ENCODE peak calls at places on chromosomes 13 and 19, in eight cellular contexts. V is AG10803, P is cardiac fibroblast, E is brain microvascular endothelial cell, W is ascending aorta, R is Peyer's patch, O is esophagus squamous epithelium, B is tibial artery. K is an unnamed sample.

GRCh38 chr13:40668335-40668734 is 1.9 kb upstream of the FOXO1 start:
- DNase-seq in V (no peak), P (peak), E (no peak), W (no peak), R (peak), O (no peak), B (peak), K (no peak)

GRCh38 chr19:51772977-51773376 is 12.0 kb downstream of the FPR2 start:
- DNase-seq in V (no peak), P (peak), E (no peak), W (no peak), R (no peak), O (no peak), B (no peak), K (no peak)

GRCh38 chr13:32330438-32330837 is 15.1 kb downstream of the BRCA2 start:
- DNase-seq in V (peak), P (peak), E (peak), W (no peak), R (no peak), O (no peak), B (no peak), K (no peak)

GRCh38 chr19:42658148-42658547 is 63.4 kb upstream of the CEACAM8 start:
- DNase-seq in V (peak), P (peak), E (no peak), W (no peak), R (no peak), O (no peak), B (no peak), K (no peak)

GRCh38 chr13:112465251-112466131 is 89.3 kb downstream of the SPACA7 start:
- DNase-seq in V (no peak), P (no peak), E (no peak), W (no peak), R (no peak), O (no peak), B (no peak), K (no peak)

GRCh38 chr13:113110048-113110851 is 4.7 kb downstream of the F7 start:
- DNase-seq in V (peak), P (peak), E (no peak), W (peak), R (peak), O (no peak), B (no peak), K (no peak)

GRCh38 chr19:4224470-4224869 is 4.9 kb upstream of the EBI3 start:
- DNase-seq in V (no peak), P (no peak), E (no peak), W (no peak), R (no peak), O (no peak), B (no peak), K (no peak)

GRCh38 chr13:94389544-94390351 is 89.7 kb downstream of the DCT start:
- DNase-seq in V (peak), P (no peak), E (no peak), W (no peak), R (no peak), O (no peak), B (no peak), K (no peak)

GRCh38 chr13:97198753-97199152 is 23.4 kb upstream of the MBNL2 start:
- DNase-seq in V (no peak), P (no peak), E (no peak), W (no peak), R (no peak), O (no peak), B (no peak), K (no peak)

GRCh38 chr19:907183-907853 is 5.7 kb downstream of the R3HDM4 start:
- DNase-seq in V (no peak), P (no peak), E (no peak), W (no peak), R (no peak), O (no peak), B (no peak), K (no peak)

GRCh38 chr19:32819415-32820400 is 49.9 kb downstream of the SLC7A9 start:
- DNase-seq in V (no peak), P (no peak), E (no peak), W (no peak), R (no peak), O (no peak), B (no peak), K (no peak)

GRCh38 chr13:35554972-35555623 is 78.6 kb upstream of the MAB21L1 start:
- DNase-seq in V (no peak), P (no peak), E (no peak), W (no peak), R (no peak), O (no peak), B (no peak), K (no peak)

GRCh38 chr13:112718318-112718717 is 28.5 kb downstream of the ATP11A start:
- DNase-seq in V (no peak), P (no peak), E (no peak), W (no peak), R (no peak), O (no peak), B (peak), K (no peak)

GRCh38 chr19:55443045-55443823 is at the start of gene SHISA7:
- DNase-seq in V (no peak), P (no peak), E (no peak), W (no peak), R (no peak), O (no peak), B (no peak), K (no peak)

GRCh38 chr19:47109541-47110375 is 3.8 kb downstream of the ZC3H4 start:
- DNase-seq in V (peak), P (peak), E (peak), W (no peak), R (no peak), O (no peak), B (no peak), K (no peak)

GRCh38 chr13:112032186-112032835 is 34.6 kb upstream of the SOX1 start:
- DNase-seq in V (no peak), P (peak), E (peak), W (no peak), R (no peak), O (no peak), B (no peak), K (no peak)

GRCh38 chr13:42762917-42763316 is 18.5 kb upstream of the FAM216B start:
- DNase-seq in V (peak), P (peak), E (peak), W (no peak), R (no peak), O (no peak), B (no peak), K (no peak)

GRCh38 chr13:44191504-44192171 is 182.0 kb upstream of the SERP2 start:
- DNase-seq in V (peak), P (peak), E (peak), W (peak), R (no peak), O (no peak), B (peak), K (no peak)

GRCh38 chr19:46980756-46981155 is 38.9 kb upstream of the NPAS1 start:
- DNase-seq in V (no peak), P (no peak), E (no peak), W (no peak), R (no peak), O (no peak), B (no peak), K (no peak)

GRCh38 chr13:103335226-103335625 is 269.0 kb upstream of the SLC10A2 start:
- DNase-seq in V (no peak), P (no peak), E (no peak), W (no peak), R (no peak), O (no peak), B (no peak), K (no peak)

GRCh38 chr19:35031072-35031881 is 1.0 kb downstream of the SCN1B start:
- DNase-seq in V (peak), P (peak), E (no peak), W (no peak), R (no peak), O (no peak), B (peak), K (no peak)

GRCh38 chr13:20193924-20194631 is 1.3 kb upstream of the GJB2 start:
- DNase-seq in V (no peak), P (no peak), E (no peak), W (no peak), R (no peak), O (no peak), B (no peak), K (no peak)

GRCh38 chr13:93235258-93236015 is 8.8 kb downstream of the GPC6 start:
- DNase-seq in V (peak), P (peak), E (no peak), W (no peak), R (no peak), O (no peak), B (peak), K (no peak)

GRCh38 chr13:30088312-30088855 is 219.0 kb downstream of the KATNAL1 start:
- DNase-seq in V (no peak), P (no peak), E (no peak), W (no peak), R (no peak), O (no peak), B (no peak), K (no peak)

GRCh38 chr19:35095667-35096368 is 19.8 kb upstream of the FXYD3 start:
- DNase-seq in V (no peak), P (no peak), E (no peak), W (no peak), R (no peak), O (no peak), B (no peak), K (no peak)

GRCh38 chr13:52879950-52880650 is 31.7 kb upstream of the PCDH8 start:
- DNase-seq in V (no peak), P (no peak), E (no peak), W (no peak), R (no peak), O (no peak), B (no peak), K (no peak)

GRCh38 chr19:42143341-42144234 is 11.3 kb upstream of the POU2F2 start:
- DNase-seq in V (no peak), P (peak), E (no peak), W (no peak), R (no peak), O (no peak), B (no peak), K (no peak)

GRCh38 chr19:41175825-41176734 is 16.9 kb upstream of the CYP2S1 start:
- DNase-seq in V (peak), P (peak), E (peak), W (no peak), R (peak), O (no peak), B (peak), K (no peak)

GRCh38 chr13:113273856-113274590 is 23.0 kb upstream of the LAMP1 start:
- DNase-seq in V (peak), P (peak), E (peak), W (no peak), R (no peak), O (no peak), B (no peak), K (no peak)

GRCh38 chr19:49430678-49431329 is 5.6 kb downstream of the GFY start:
- DNase-seq in V (no peak), P (no peak), E (no peak), W (no peak), R (no peak), O (no peak), B (no peak), K (no peak)

GRCh38 chr13:64276232-64276631 is 2860.6 kb upstream of the PCDH20 start:
- DNase-seq in V (no peak), P (no peak), E (no peak), W (no peak), R (no peak), O (no peak), B (no peak), K (no peak)

GRCh38 chr13:24638096-24638495 is 42.1 kb upstream of the ATP12A start:
- DNase-seq in V (no peak), P (no peak), E (no peak), W (no peak), R (no peak), O (no peak), B (no peak), K (no peak)

GRCh38 chr13:99614465-99614885 is 113.2 kb downstream of the TM9SF2 start:
- DNase-seq in V (no peak), P (peak), E (no peak), W (no peak), R (no peak), O (no peak), B (no peak), K (no peak)

GRCh38 chr19:13796301-13797057 is 1.2 kb downstream of the ZSWIM4 start:
- DNase-seq in V (peak), P (peak), E (peak), W (peak), R (no peak), O (no peak), B (peak), K (no peak)
- H3K4me3 ChIP-seq in V (peak), P (peak), E (peak), W (peak), R (peak), O (peak), B (peak), K (peak)

GRCh38 chr19:19109601-19110000 is 28.7 kb downstream of the TMEM161A start:
- DNase-seq in V (no peak), P (peak), E (peak), W (no peak), R (no peak), O (no peak), B (no peak), K (no peak)

GRCh38 chr19:19113040-19113541 is 25.2 kb downstream of the TMEM161A start:
- DNase-seq in V (no peak), P (peak), E (peak), W (no peak), R (no peak), O (no peak), B (no peak), K (no peak)

GRCh38 chr19:19111138-19111835 is 27.0 kb downstream of the TMEM161A start:
- DNase-seq in V (no peak), P (no peak), E (no peak), W (no peak), R (no peak), O (no peak), B (no peak), K (no peak)

GRCh38 chr19:19111967-19112580 is 26.2 kb downstream of the TMEM161A start:
- DNase-seq in V (no peak), P (no peak), E (no peak), W (no peak), R (no peak), O (no peak), B (no peak), K (no peak)

GRCh38 chr19:19110410-19111137 is 27.7 kb downstream of the TMEM161A start:
- DNase-seq in V (no peak), P (no peak), E (peak), W (no peak), R (no peak), O (no peak), B (no peak), K (no peak)
- TF ChIP-seq CTCF in V (peak), P (no peak), E (peak), W (no peak), R (peak), O (no peak), B (no peak), K (peak)

GRCh38 chr19:53455828-53456227 is 11.7 kb upstream of the ZNF813 start:
- DNase-seq in V (no peak), P (no peak), E (no peak), W (no peak), R (no peak), O (no peak), B (no peak), K (no peak)
- H3K4me3 ChIP-seq in V (no peak), P (no peak), E (no peak), W (no peak), R (no peak), O (no peak), B (no peak), K (no peak)

GRCh38 chr13:72218966-72219365 is 352.0 kb upstream of the DACH1 start:
- DNase-seq in V (no peak), P (no peak), E (no peak), W (no peak), R (no peak), O (no peak), B (no peak), K (no peak)

GRCh38 chr13:72217142-72217541 is 350.1 kb upstream of the DACH1 start:
- DNase-seq in V (no peak), P (no peak), E (no peak), W (no peak), R (no peak), O (no peak), B (no peak), K (no peak)

GRCh38 chr13:72221276-72221962 is 354.4 kb upstream of the DACH1 start:
- DNase-seq in V (no peak), P (peak), E (no peak), W (no peak), R (peak), O (no peak), B (no peak), K (no peak)
- TF ChIP-seq CTCF in V (peak), P (peak), E (peak), W (no peak), R (peak), O (no peak), B (no peak), K (peak)

DNA sequence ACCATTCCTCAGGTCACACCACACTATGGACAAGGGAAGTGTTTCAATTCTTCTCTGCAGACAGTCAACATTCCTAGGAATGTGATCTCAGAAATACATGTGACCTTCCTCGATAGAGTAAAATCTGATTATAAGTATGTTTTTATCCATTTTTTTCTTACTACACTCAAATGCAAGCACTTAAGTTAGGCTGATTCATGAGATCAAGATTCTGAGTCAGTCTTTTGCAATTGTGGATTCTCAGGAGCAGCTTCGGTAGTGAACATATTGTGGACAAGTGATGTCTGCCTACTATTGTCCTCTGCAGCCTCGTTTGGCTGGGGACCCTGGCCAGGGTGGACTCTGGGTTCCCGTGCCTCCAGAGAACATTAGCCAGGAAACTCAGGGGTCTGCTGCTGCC is 3.2 kb downstream of the SERPINE3 start:
- DNase-seq in V (peak), P (peak), E (peak), W (no peak), R (no peak), O (no peak), B (no peak), K (no peak)
- H3K4me3 ChIP-seq in V (no peak), P (no peak), E (no peak), W (no peak), R (no peak), O (no peak), B (no peak), K (no peak)

DNA sequence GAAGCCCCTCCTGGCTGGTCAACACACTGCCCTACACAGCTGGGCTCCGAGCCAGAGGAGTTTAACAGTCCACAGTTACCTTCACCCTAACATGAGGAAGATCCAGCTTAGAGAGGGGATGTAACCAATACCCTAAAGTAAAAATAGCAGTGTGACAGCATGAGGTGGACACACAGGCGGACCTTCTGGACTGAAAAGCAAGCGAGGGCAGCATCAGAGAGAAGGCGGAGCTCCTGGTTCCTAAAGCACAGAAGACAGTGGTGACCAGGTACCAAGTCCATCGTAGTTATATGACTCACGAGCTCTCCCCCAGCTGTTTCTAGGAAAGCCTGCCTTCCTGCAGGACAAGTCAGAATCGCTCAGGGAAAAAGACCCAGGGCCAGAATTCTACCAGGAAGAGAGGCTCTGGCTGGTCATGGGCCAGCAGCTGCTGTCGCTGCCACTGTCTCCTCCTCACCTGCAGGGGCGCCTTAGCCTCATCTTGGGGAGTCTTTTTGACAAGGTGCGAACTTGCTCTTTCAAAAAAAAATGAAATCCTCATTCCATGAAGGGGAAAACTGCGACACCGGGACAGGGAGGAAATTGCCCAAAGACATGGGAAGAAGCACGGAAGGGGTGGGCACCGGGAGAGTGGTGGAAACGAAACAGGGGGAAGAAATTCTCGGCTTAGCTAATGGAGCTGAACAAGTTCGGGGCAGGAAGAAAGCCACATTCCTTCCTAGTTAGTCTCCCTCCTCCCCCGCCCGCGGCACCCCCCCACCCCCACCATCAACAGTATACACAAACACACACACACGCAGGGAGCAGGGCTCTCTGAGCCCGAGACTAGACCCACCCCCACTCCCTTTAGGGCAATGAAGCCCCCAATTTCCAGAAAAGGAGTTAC is 1.7 kb downstream of the ELL start:
- DNase-seq in V (peak), P (peak), E (peak), W (peak), R (peak), O (no peak), B (peak), K (no peak)
- TF ChIP-seq CTCF in V (peak), P (peak), E (peak), W (peak), R (peak), O (peak), B (peak), K (peak)